ENCODE peak calls at places on chromosome 4, in seven cellular contexts. One of them, this sample, is unnamed.

GRCh38 chr4:140720387-140721087 is 35.6 kb downstream of the TBC1D9 start:
- DNase-seq in PC-3: no peak
- DNase-seq in K562: no peak
- DNase-seq in hepatocyte: no peak
- DNase-seq in fibroblast of lung: no peak
- DNase-seq in A673: no peak
- DNase-seq in mammary epithelial cell: no peak
- DNase-seq in this sample: no peak

GRCh38 chr4:119207051-119207450 is 5.5 kb upstream of the USP53 start:
- DNase-seq in PC-3: no peak
- DNase-seq in fibroblast of lung: peak
- DNase-seq in hepatocyte: no peak
- DNase-seq in K562: no peak
- DNase-seq in A673: no peak
- DNase-seq in mammary epithelial cell: no peak
- DNase-seq in this sample: peak

GRCh38 chr4:139919513-139919912 is 234.5 kb downstream of the MAML3 start:
- DNase-seq in K562: no peak
- DNase-seq in PC-3: no peak
- DNase-seq in fibroblast of lung: peak
- DNase-seq in hepatocyte: no peak
- DNase-seq in mammary epithelial cell: no peak
- DNase-seq in A673: no peak
- DNase-seq in this sample: peak

GRCh38 chr4:165328708-165329107 is 1.2 kb downstream of the MSMO1 start:
- DNase-seq in A673: peak
- DNase-seq in mammary epithelial cell: no peak
- DNase-seq in fibroblast of lung: no peak
- DNase-seq in K562: no peak
- DNase-seq in PC-3: no peak
- DNase-seq in hepatocyte: peak
- DNase-seq in this sample: peak

GRCh38 chr4:123673971-123674370 is 277.4 kb downstream of the SPRY1 start:
- DNase-seq in K562: no peak
- DNase-seq in PC-3: peak
- DNase-seq in A673: no peak
- DNase-seq in fibroblast of lung: peak
- DNase-seq in hepatocyte: no peak
- DNase-seq in mammary epithelial cell: peak
- DNase-seq in this sample: peak

GRCh38 chr4:85180533-85180932 is 214.0 kb upstream of the WDFY3 start:
- DNase-seq in mammary epithelial cell: no peak
- DNase-seq in A673: no peak
- DNase-seq in fibroblast of lung: no peak
- DNase-seq in K562: no peak
- DNase-seq in hepatocyte: no peak
- DNase-seq in PC-3: no peak
- DNase-seq in this sample: no peak

GRCh38 chr4:53617101-53617680 is 25.9 kb upstream of the LNX1 start:
- DNase-seq in PC-3: no peak
- DNase-seq in mammary epithelial cell: no peak
- DNase-seq in A673: no peak
- DNase-seq in hepatocyte: no peak
- DNase-seq in fibroblast of lung: no peak
- DNase-seq in K562: no peak
- DNase-seq in this sample: no peak

GRCh38 chr4:129806986-129807385 is 711.0 kb downstream of the C4orf33 start:
- DNase-seq in PC-3: no peak
- DNase-seq in A673: no peak
- DNase-seq in K562: no peak
- DNase-seq in mammary epithelial cell: no peak
- DNase-seq in hepatocyte: no peak
- DNase-seq in fibroblast of lung: no peak
- DNase-seq in this sample: no peak

GRCh38 chr4:157151711-157152110 is 68.8 kb upstream of the GRIA2 start:
- DNase-seq in A673: no peak
- DNase-seq in fibroblast of lung: no peak
- DNase-seq in mammary epithelial cell: peak
- DNase-seq in K562: no peak
- DNase-seq in PC-3: no peak
- DNase-seq in hepatocyte: no peak
- DNase-seq in this sample: peak

GRCh38 chr4:123651536-123652175 is 255.1 kb downstream of the SPRY1 start:
- DNase-seq in fibroblast of lung: no peak
- DNase-seq in PC-3: no peak
- DNase-seq in K562: no peak
- DNase-seq in A673: no peak
- DNase-seq in mammary epithelial cell: no peak
- DNase-seq in hepatocyte: no peak
- DNase-seq in this sample: no peak

GRCh38 chr4:1234296-1234695 is 14.6 kb downstream of the CTBP1 start:
- DNase-seq in mammary epithelial cell: no peak
- DNase-seq in fibroblast of lung: no peak
- DNase-seq in hepatocyte: peak
- DNase-seq in K562: no peak
- DNase-seq in A673: no peak
- DNase-seq in PC-3: no peak
- DNase-seq in this sample: peak

GRCh38 chr4:119035941-119036737 is 99.5 kb upstream of the MYOZ2 start:
- DNase-seq in fibroblast of lung: peak
- DNase-seq in hepatocyte: no peak
- DNase-seq in PC-3: peak
- DNase-seq in mammary epithelial cell: no peak
- DNase-seq in A673: no peak
- DNase-seq in K562: no peak
- DNase-seq in this sample: peak

GRCh38 chr4:6687947-6688878 is 5.5 kb upstream of the S100P start:
- DNase-seq in PC-3: peak
- DNase-seq in A673: no peak
- DNase-seq in fibroblast of lung: no peak
- DNase-seq in hepatocyte: peak
- DNase-seq in K562: no peak
- DNase-seq in mammary epithelial cell: no peak
- DNase-seq in this sample: no peak

GRCh38 chr4:7367894-7368293 is 66.8 kb downstream of the PSAPL1 start:
- DNase-seq in A673: no peak
- DNase-seq in PC-3: no peak
- DNase-seq in K562: no peak
- DNase-seq in hepatocyte: no peak
- DNase-seq in fibroblast of lung: peak
- DNase-seq in mammary epithelial cell: no peak
- DNase-seq in this sample: no peak

GRCh38 chr4:48370260-48371134 is 29.2 kb downstream of the SLAIN2 start:
- DNase-seq in PC-3: no peak
- DNase-seq in A673: no peak
- DNase-seq in hepatocyte: no peak
- DNase-seq in mammary epithelial cell: no peak
- DNase-seq in fibroblast of lung: no peak
- DNase-seq in K562: no peak
- DNase-seq in this sample: no peak

GRCh38 chr4:88619973-88620372 is 27.7 kb downstream of the HERC3 start:
- DNase-seq in A673: no peak
- DNase-seq in K562: no peak
- DNase-seq in mammary epithelial cell: no peak
- DNase-seq in hepatocyte: no peak
- DNase-seq in fibroblast of lung: no peak
- DNase-seq in PC-3: no peak
- DNase-seq in this sample: peak

GRCh38 chr4:88613417-88613875 is 21.2 kb downstream of the HERC3 start:
- DNase-seq in K562: no peak
- DNase-seq in A673: peak
- DNase-seq in hepatocyte: no peak
- DNase-seq in fibroblast of lung: peak
- DNase-seq in PC-3: no peak
- DNase-seq in mammary epithelial cell: no peak
- DNase-seq in this sample: no peak

GRCh38 chr4:88614058-88614457 is 21.8 kb downstream of the HERC3 start:
- DNase-seq in PC-3: no peak
- DNase-seq in hepatocyte: no peak
- DNase-seq in fibroblast of lung: no peak
- DNase-seq in K562: no peak
- DNase-seq in A673: no peak
- DNase-seq in mammary epithelial cell: no peak
- DNase-seq in this sample: no peak

GRCh38 chr4:88618782-88619485 is 26.7 kb downstream of the HERC3 start:
- DNase-seq in mammary epithelial cell: no peak
- DNase-seq in PC-3: no peak
- DNase-seq in fibroblast of lung: no peak
- DNase-seq in K562: no peak
- DNase-seq in hepatocyte: no peak
- DNase-seq in A673: no peak
- DNase-seq in this sample: no peak

GRCh38 chr4:88616275-88616996 is 24.2 kb downstream of the HERC3 start:
- DNase-seq in A673: no peak
- DNase-seq in PC-3: peak
- DNase-seq in K562: no peak
- DNase-seq in fibroblast of lung: peak
- DNase-seq in hepatocyte: no peak
- DNase-seq in mammary epithelial cell: peak
- DNase-seq in this sample: peak
- H3K27ac ChIP-seq in A673: no peak
- H3K27ac ChIP-seq in PC-3: peak
- H3K27ac ChIP-seq in K562: no peak
- H3K27ac ChIP-seq in fibroblast of lung: peak
- H3K27ac ChIP-seq in hepatocyte: no peak
- H3K27ac ChIP-seq in mammary epithelial cell: peak
- H3K27ac ChIP-seq in this sample: peak

GRCh38 chr4:128225148-128225547 is 62.5 kb downstream of the PGRMC2 start:
- DNase-seq in fibroblast of lung: peak
- DNase-seq in hepatocyte: no peak
- DNase-seq in mammary epithelial cell: no peak
- DNase-seq in PC-3: peak
- DNase-seq in K562: no peak
- DNase-seq in A673: peak
- DNase-seq in this sample: peak

GRCh38 chr4:128221556-128221955 is 66.1 kb downstream of the PGRMC2 start:
- DNase-seq in A673: no peak
- DNase-seq in PC-3: no peak
- DNase-seq in mammary epithelial cell: no peak
- DNase-seq in fibroblast of lung: peak
- DNase-seq in hepatocyte: no peak
- DNase-seq in K562: no peak
- DNase-seq in this sample: no peak

GRCh38 chr4:128220286-128221235 is 67.1 kb downstream of the PGRMC2 start:
- DNase-seq in A673: peak
- DNase-seq in fibroblast of lung: peak
- DNase-seq in K562: peak
- DNase-seq in hepatocyte: no peak
- DNase-seq in mammary epithelial cell: peak
- DNase-seq in PC-3: peak
- DNase-seq in this sample: peak
- H3K4me3 ChIP-seq in A673: no peak
- H3K4me3 ChIP-seq in fibroblast of lung: no peak
- H3K4me3 ChIP-seq in K562: no peak
- H3K4me3 ChIP-seq in hepatocyte: no peak
- H3K4me3 ChIP-seq in mammary epithelial cell: no peak
- H3K4me3 ChIP-seq in PC-3: no peak
- H3K4me3 ChIP-seq in this sample: peak

GRCh38 chr4:42150653-42151567 is 1.5 kb downstream of the BEND4 start:
- DNase-seq in A673: no peak
- DNase-seq in fibroblast of lung: no peak
- DNase-seq in hepatocyte: peak
- DNase-seq in K562: no peak
- DNase-seq in PC-3: no peak
- DNase-seq in mammary epithelial cell: peak
- DNase-seq in this sample: peak
- TF ChIP-seq EZH2 in A673: peak
- TF ChIP-seq EZH2 in fibroblast of lung: peak
- TF ChIP-seq EZH2 in hepatocyte: peak
- TF ChIP-seq EZH2 in K562: no peak
- TF ChIP-seq EZH2 in PC-3: peak
- TF ChIP-seq EZH2 in mammary epithelial cell: peak
- TF ChIP-seq EZH2 in this sample: no peak

GRCh38 chr4:5199912-5200311 is 148.6 kb downstream of the STK32B start:
- DNase-seq in K562: no peak
- DNase-seq in A673: no peak
- DNase-seq in mammary epithelial cell: no peak
- DNase-seq in PC-3: no peak
- DNase-seq in hepatocyte: no peak
- DNase-seq in fibroblast of lung: no peak
- DNase-seq in this sample: no peak
- H3K27ac ChIP-seq in K562: no peak
- H3K27ac ChIP-seq in A673: no peak
- H3K27ac ChIP-seq in mammary epithelial cell: no peak
- H3K27ac ChIP-seq in PC-3: no peak
- H3K27ac ChIP-seq in hepatocyte: no peak
- H3K27ac ChIP-seq in fibroblast of lung: no peak
- H3K27ac ChIP-seq in this sample: no peak

GRCh38 chr4:99808260-99808857 is 8.3 kb upstream of the DAPP1 start:
- DNase-seq in A673: peak
- DNase-seq in mammary epithelial cell: peak
- DNase-seq in PC-3: peak
- DNase-seq in K562: peak
- DNase-seq in hepatocyte: peak
- DNase-seq in fibroblast of lung: peak
- DNase-seq in this sample: peak

GRCh38 chr4:99809326-99809725 is 7.3 kb upstream of the DAPP1 start:
- DNase-seq in fibroblast of lung: no peak
- DNase-seq in mammary epithelial cell: no peak
- DNase-seq in hepatocyte: no peak
- DNase-seq in PC-3: no peak
- DNase-seq in K562: no peak
- DNase-seq in A673: no peak
- DNase-seq in this sample: no peak

GRCh38 chr4:99810536-99810935 is 6.1 kb upstream of the DAPP1 start:
- DNase-seq in K562: no peak
- DNase-seq in A673: no peak
- DNase-seq in hepatocyte: no peak
- DNase-seq in mammary epithelial cell: no peak
- DNase-seq in PC-3: no peak
- DNase-seq in fibroblast of lung: no peak
- DNase-seq in this sample: no peak

GRCh38 chr4:99811117-99811516 is 5.5 kb upstream of the DAPP1 start:
- DNase-seq in hepatocyte: no peak
- DNase-seq in K562: no peak
- DNase-seq in A673: no peak
- DNase-seq in fibroblast of lung: no peak
- DNase-seq in PC-3: no peak
- DNase-seq in mammary epithelial cell: no peak
- DNase-seq in this sample: no peak

DNA sequence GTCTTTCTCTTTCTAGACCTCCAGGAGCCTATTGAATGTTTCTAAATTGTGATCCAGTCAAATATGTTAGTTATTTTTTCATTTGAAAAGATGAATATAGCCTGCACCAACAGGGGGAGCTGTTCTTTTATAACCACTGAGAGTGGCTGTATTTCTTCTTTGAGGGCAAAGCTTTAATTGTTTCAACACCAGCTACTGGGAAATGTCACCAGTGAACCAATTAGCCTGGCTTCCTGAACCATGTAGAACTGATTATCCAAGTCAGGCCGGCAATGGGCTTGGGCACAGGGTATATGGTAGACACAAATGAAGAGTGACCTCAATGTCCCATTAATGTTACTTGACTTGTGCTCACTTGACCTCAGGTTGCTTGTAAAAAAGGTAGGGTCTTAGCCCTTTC is 4.8 kb upstream of the DAPP1 start:
- DNase-seq in K562: peak
- DNase-seq in fibroblast of lung: peak
- DNase-seq in hepatocyte: peak
- DNase-seq in A673: peak
- DNase-seq in PC-3: peak
- DNase-seq in mammary epithelial cell: peak
- DNase-seq in this sample: peak
- H3K4me3 ChIP-seq in K562: no peak
- H3K4me3 ChIP-seq in fibroblast of lung: no peak
- H3K4me3 ChIP-seq in hepatocyte: no peak
- H3K4me3 ChIP-seq in A673: no peak
- H3K4me3 ChIP-seq in PC-3: no peak
- H3K4me3 ChIP-seq in mammary epithelial cell: no peak
- H3K4me3 ChIP-seq in this sample: no peak

This sample was measured in GM23248.